ENCODE peak calls at places on chromosomes 1 and 21, in four cellular contexts. One of them, this sample, is unnamed.

GRCh38 chr1:85569122-85569521 is 11.4 kb upstream of the CCN1 start:
- DNase-seq in transverse colon: no peak
- DNase-seq in activated B cell treated with CpG ODN at 0.5 μM for 24 hours: no peak
- DNase-seq in caudate nucleus: no peak
- DNase-seq in this sample: no peak

GRCh38 chr1:201702936-201703335 is 126.0 kb upstream of the IPO9 start:
- DNase-seq in transverse colon: no peak
- DNase-seq in caudate nucleus: no peak
- DNase-seq in activated B cell treated with CpG ODN at 0.5 μM for 24 hours: no peak
- DNase-seq in this sample: peak; percentile 26

GRCh38 chr1:109262231-109263010 is 13.1 kb downstream of the CELSR2 start:
- DNase-seq in activated B cell treated with CpG ODN at 0.5 μM for 24 hours: no peak
- DNase-seq in caudate nucleus: no peak
- DNase-seq in transverse colon: no peak
- DNase-seq in this sample: no peak

GRCh38 chr1:220928725-220929297 is 49.6 kb downstream of the HLX start:
- DNase-seq in transverse colon: no peak
- DNase-seq in activated B cell treated with CpG ODN at 0.5 μM for 24 hours: no peak
- DNase-seq in caudate nucleus: no peak
- DNase-seq in this sample: no peak

GRCh38 chr1:200379431-200379755 is 30.4 kb downstream of the ZNF281 start:
- DNase-seq in transverse colon: no peak
- DNase-seq in activated B cell treated with CpG ODN at 0.5 μM for 24 hours: no peak
- DNase-seq in caudate nucleus: no peak
- DNase-seq in this sample: no peak

GRCh38 chr1:209095627-209096595 is 487.6 kb upstream of the CAMK1G start:
- DNase-seq in transverse colon: no peak
- DNase-seq in caudate nucleus: no peak
- DNase-seq in activated B cell treated with CpG ODN at 0.5 μM for 24 hours: no peak
- DNase-seq in this sample: no peak

GRCh38 chr1:148317288-148317985 is 165.4 kb upstream of the NBPF11 start:
- DNase-seq in activated B cell treated with CpG ODN at 0.5 μM for 24 hours: no peak
- DNase-seq in transverse colon: no peak
- DNase-seq in caudate nucleus: no peak
- DNase-seq in this sample: no peak

GRCh38 chr1:17186216-17186894 is 18.6 kb upstream of the PADI1 start:
- DNase-seq in activated B cell treated with CpG ODN at 0.5 μM for 24 hours: no peak
- DNase-seq in caudate nucleus: no peak
- DNase-seq in transverse colon: no peak
- DNase-seq in this sample: no peak

GRCh38 chr1:200153277-200154055 is 126.0 kb downstream of the NR5A2 start:
- DNase-seq in activated B cell treated with CpG ODN at 0.5 μM for 24 hours: no peak
- DNase-seq in caudate nucleus: no peak
- DNase-seq in transverse colon: no peak
- DNase-seq in this sample: no peak

GRCh38 chr1:10909697-10910489 is 102.6 kb upstream of the TARDBP start:
- DNase-seq in transverse colon: peak; percentile 78
- DNase-seq in caudate nucleus: no peak
- DNase-seq in activated B cell treated with CpG ODN at 0.5 μM for 24 hours: peak; percentile 57
- DNase-seq in this sample: no peak

GRCh38 chr1:85576642-85577420 is 3.7 kb upstream of the CCN1 start:
- DNase-seq in caudate nucleus: no peak
- DNase-seq in transverse colon: peak; percentile 78
- DNase-seq in activated B cell treated with CpG ODN at 0.5 μM for 24 hours: peak; percentile 42
- DNase-seq in this sample: peak; percentile 60

GRCh38 chr1:166796620-166797236 is 42.5 kb upstream of the POGK start:
- DNase-seq in transverse colon: no peak
- DNase-seq in caudate nucleus: no peak
- DNase-seq in activated B cell treated with CpG ODN at 0.5 μM for 24 hours: no peak
- DNase-seq in this sample: no peak

GRCh38 chr1:187680823-187681222 is 852.1 kb downstream of the PLA2G4A start:
- DNase-seq in caudate nucleus: no peak
- DNase-seq in activated B cell treated with CpG ODN at 0.5 μM for 24 hours: no peak
- DNase-seq in transverse colon: no peak
- DNase-seq in this sample: no peak

GRCh38 chr1:41576620-41577019 is 92.1 kb upstream of the EDN2 start:
- DNase-seq in activated B cell treated with CpG ODN at 0.5 μM for 24 hours: no peak
- DNase-seq in caudate nucleus: no peak
- DNase-seq in transverse colon: no peak
- DNase-seq in this sample: no peak

GRCh38 chr1:222891578-222891977 is 76.7 kb downstream of the DISP1 start:
- DNase-seq in caudate nucleus: no peak
- DNase-seq in transverse colon: no peak
- DNase-seq in activated B cell treated with CpG ODN at 0.5 μM for 24 hours: no peak
- DNase-seq in this sample: no peak

GRCh38 chr1:214615871-214616270 is 12.9 kb downstream of the CENPF start:
- DNase-seq in transverse colon: no peak
- DNase-seq in caudate nucleus: no peak
- DNase-seq in activated B cell treated with CpG ODN at 0.5 μM for 24 hours: no peak
- DNase-seq in this sample: no peak

GRCh38 chr21:45152265-45152746 is 77.9 kb downstream of the ADARB1 start:
- DNase-seq in activated B cell treated with CpG ODN at 0.5 μM for 24 hours: peak; percentile 51
- DNase-seq in transverse colon: peak; percentile 50
- DNase-seq in caudate nucleus: no peak
- DNase-seq in this sample: no peak

GRCh38 chr1:208269338-208269666 is 25.1 kb upstream of the PLXNA2 start:
- DNase-seq in caudate nucleus: no peak
- DNase-seq in activated B cell treated with CpG ODN at 0.5 μM for 24 hours: no peak
- DNase-seq in transverse colon: no peak
- DNase-seq in this sample: no peak

GRCh38 chr1:19476440-19477190 is 8.7 kb downstream of the CAPZB start:
- DNase-seq in activated B cell treated with CpG ODN at 0.5 μM for 24 hours: no peak
- DNase-seq in transverse colon: no peak
- DNase-seq in caudate nucleus: no peak
- DNase-seq in this sample: no peak

GRCh38 chr1:21706151-21706835 is 37.1 kb upstream of the RAP1GAP start:
- DNase-seq in transverse colon: no peak
- DNase-seq in caudate nucleus: no peak
- DNase-seq in activated B cell treated with CpG ODN at 0.5 μM for 24 hours: peak; percentile 15
- DNase-seq in this sample: no peak

GRCh38 chr1:22868331-22868730 is 104.3 kb downstream of the LACTBL1 start:
- DNase-seq in transverse colon: no peak
- DNase-seq in caudate nucleus: no peak
- DNase-seq in activated B cell treated with CpG ODN at 0.5 μM for 24 hours: no peak
- DNase-seq in this sample: no peak

GRCh38 chr1:109726007-109726406 is 14.0 kb downstream of the GSTM5 start:
- DNase-seq in transverse colon: no peak
- DNase-seq in activated B cell treated with CpG ODN at 0.5 μM for 24 hours: no peak
- DNase-seq in caudate nucleus: no peak
- DNase-seq in this sample: no peak

GRCh38 chr1:33388989-33389771 is 41.7 kb downstream of the PHC2 start:
- DNase-seq in activated B cell treated with CpG ODN at 0.5 μM for 24 hours: no peak
- DNase-seq in caudate nucleus: no peak
- DNase-seq in transverse colon: no peak
- DNase-seq in this sample: no peak

This sample was measured in substantia nigra.